ENCODE peak calls at places on chromosomes 6 and 20, in five cellular contexts. U is breast epithelium, O is H1, I is Panc1, G is spleen. C is an unnamed sample.
A peak's percentile ranks its signal among the peaks of the same experiment; 100 is the strongest.

GRCh38 chr20:45337367-45338120 is 10.7 kb downstream of the SDC4 start:
- DNase-seq in U (peak; percentile 91), O (no peak), I (no peak), G (no peak), C (no peak)

GRCh38 chr6:26016326-26017275 is 54.0 kb downstream of the TRIM38 start:
- DNase-seq in U (no peak), O (no peak), I (no peak), G (no peak), C (no peak)

GRCh38 chr20:54624701-54625472 is 149.5 kb downstream of the DOK5 start:
- DNase-seq in U (no peak), O (no peak), I (no peak), G (no peak), C (no peak)

GRCh38 chr6:32937230-32937633 is 3.6 kb downstream of the HLA-DMB start:
- DNase-seq in U (no peak), O (no peak), I (no peak), G (no peak), C (no peak)

GRCh38 chr6:116328528-116328903 is 42.2 kb upstream of the DSE start:
- DNase-seq in U (no peak), O (no peak), I (no peak), G (no peak), C (no peak)

GRCh38 chr6:113011803-113012202 is 664.7 kb downstream of the RFPL4B start:
- DNase-seq in U (no peak), O (no peak), I (no peak), G (no peak), C (no peak)

GRCh38 chr6:110033749-110034636 is 55.9 kb downstream of the GPR6 start:
- DNase-seq in U (no peak), O (no peak), I (no peak), G (no peak), C (peak; percentile 49)

GRCh38 chr20:37669062-37669772 is 24.6 kb upstream of the CTNNBL1 start:
- DNase-seq in U (no peak), O (no peak), I (no peak), G (no peak), C (no peak)

GRCh38 chr6:152129606-152130249 is 322.2 kb downstream of the ESR1 start:
- DNase-seq in U (no peak), O (no peak), I (no peak), G (no peak), C (no peak)

GRCh38 chr6:136306466-136306865 is 16.8 kb upstream of the BCLAF1 start:
- DNase-seq in U (no peak), O (no peak), I (no peak), G (no peak), C (peak; percentile 6)
- H3K27ac ChIP-seq in U (peak overlapping the region; percentile 67), O (no peak overlapping the region), I (no peak overlapping the region), G (no peak overlapping the region), C (no peak overlapping the region)

GRCh38 chr6:35342258-35343091 is at the start of gene PPARD:
- DNase-seq in U (peak; percentile 99), O (peak; percentile 82), I (peak; percentile 73), G (peak; percentile 100), C (peak; percentile 98)
- TF ChIP-seq POLR2AphosphoS5 in U (peak; percentile 96), O (no peak), I (no peak), G (peak; percentile 93), C (peak; percentile 83)

GRCh38 chr6:158597565-158597964 is 37.7 kb downstream of the TMEM181 start:
- DNase-seq in U (no peak), O (no peak), I (no peak), G (no peak), C (no peak)
- H3K36me3 ChIP-seq in U (no peaks in the 10 kb centered on the region), O (peaks cover 29% of the 10 kb centered on the region), I (peaks cover 13% of the 10 kb centered on the region), G (peaks cover 99% of the 10 kb centered on the region), C (no peaks in the 10 kb centered on the region)

GRCh38 chr6:41937472-41937871 is 4.1 kb downstream of the CCND3 start:
- DNase-seq in U (no peak), O (no peak), I (no peak), G (no peak), C (no peak)
- H3K27ac ChIP-seq in U (no peak overlapping the region), O (no peak overlapping the region), I (no peak overlapping the region), G (peak overlapping the region; percentile 38), C (peak overlapping the region; percentile 76)

DNA sequence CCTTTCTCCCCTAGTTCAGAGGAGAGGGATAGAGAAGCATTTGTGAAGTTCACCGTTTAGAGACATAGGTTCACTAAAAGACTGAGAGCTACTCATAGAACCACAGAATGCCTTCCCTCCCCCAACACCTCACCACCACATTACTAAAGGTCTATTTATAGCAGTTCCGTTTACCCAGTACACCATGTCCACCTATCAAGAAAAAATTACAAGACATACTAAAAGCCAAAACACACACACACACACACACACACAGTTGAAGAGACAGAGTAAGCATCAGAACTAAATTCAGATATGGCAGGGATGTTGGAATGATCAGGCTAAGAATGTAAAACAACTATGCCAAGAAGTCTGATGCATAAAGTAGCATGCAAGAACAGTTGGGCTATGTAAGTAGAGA is 52.2 kb downstream of the SLC22A3 start:
- DNase-seq in U (no peak), O (no peak), I (no peak), G (no peak), C (no peak)
- TF ChIP-seq POLR2AphosphoS5 in U (no peak), O (no peak), I (no peak), G (no peak), C (no peak)

GRCh38 chr20:23387118-23387443 is 25.1 kb downstream of the GZF1 start:
- DNase-seq in U (no peak), O (no peak), I (no peak), G (no peak), C (no peak)
- H3K36me3 ChIP-seq in U (no peaks in the 10 kb centered on the region), O (peaks cover 14% of the 10 kb centered on the region), I (peaks cover 2% of the 10 kb centered on the region), G (peaks cover 81% of the 10 kb centered on the region), C (peaks cover 20% of the 10 kb centered on the region)

DNA sequence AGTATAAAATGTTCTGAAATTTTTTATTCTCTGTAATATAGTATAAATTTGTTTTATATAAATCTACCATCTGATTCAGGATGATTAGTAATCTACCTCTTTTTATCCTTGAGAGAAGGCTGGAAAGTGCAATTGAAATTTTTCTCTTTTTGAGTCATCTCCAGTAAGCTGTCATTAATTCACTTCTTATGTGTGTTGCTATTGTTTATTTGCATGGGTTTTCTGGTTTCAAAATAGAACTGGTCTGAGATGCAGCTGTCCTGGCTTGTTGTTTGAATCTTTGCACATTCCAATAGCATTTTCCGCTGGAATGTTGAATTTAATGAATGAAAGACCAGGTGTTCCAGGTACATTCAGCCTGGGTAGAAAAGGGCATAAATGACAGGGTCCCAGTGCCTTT is 24.3 kb upstream of the TAB2 start:
- DNase-seq in U (no peak), O (no peak), I (no peak), G (no peak), C (no peak)
- H3K27ac ChIP-seq in U (no peak overlapping the region), O (no peak overlapping the region), I (no peak overlapping the region), G (no peak overlapping the region), C (no peak overlapping the region)

C was measured in vagina.